ENCODE peak calls at places on chromosomes 3 and 15, in seven cellular contexts. B is astrocyte of the spinal cord, G is fibroblast of lung, Y is adrenal gland, D is GM06990, T is B cell, J is WERI-Rb-1. V is an unnamed sample.

GRCh38 chr15:80695911-80696651 is 971 bp downstream of the ABHD17C start:
- DNase-seq in G (peak), B (peak), J (no peak), T (no peak), D (peak), Y (peak), V (no peak)

GRCh38 chr3:194496217-194496881 is 9.5 kb upstream of the ATP13A3 start:
- DNase-seq in J (no peak), D (no peak), G (no peak), B (no peak), T (no peak), Y (no peak), V (no peak)

GRCh38 chr3:75906555-75907112 is 121.3 kb upstream of the ZNF717 start:
- DNase-seq in J (peak), T (no peak), G (peak), B (peak), Y (no peak), D (no peak), V (no peak)

GRCh38 chr15:35657679-35658201 is 111.8 kb upstream of the DPH6 start:
- DNase-seq in T (no peak), J (no peak), D (no peak), B (peak), G (peak), Y (no peak), V (no peak)

GRCh38 chr3:17078885-17079465 is 194.2 kb downstream of the PLCL2 start:
- DNase-seq in D (no peak), G (no peak), T (no peak), J (no peak), B (no peak), Y (no peak), V (no peak)

GRCh38 chr15:92025717-92026270 is 172.3 kb downstream of the SLCO3A1 start:
- DNase-seq in J (no peak), T (no peak), B (no peak), D (no peak), Y (no peak), G (no peak), V (no peak)

GRCh38 chr3:104629038-104629437 is 737.7 kb upstream of the ALCAM start:
- DNase-seq in B (peak), D (no peak), J (no peak), T (no peak), Y (no peak), G (peak), V (no peak)

GRCh38 chr3:15291589-15292541 is 40.5 kb downstream of the SH3BP5 start:
- DNase-seq in D (peak), Y (no peak), J (no peak), B (no peak), G (peak), T (peak), V (peak)

GRCh38 chr15:80925597-80926059 is 64.0 kb downstream of the MESD start:
- DNase-seq in B (peak), D (no peak), T (no peak), Y (no peak), J (no peak), G (peak), V (no peak)

GRCh38 chr3:164451083-164451910 is 627.0 kb downstream of the SI start:
- DNase-seq in B (no peak), T (no peak), J (no peak), D (no peak), Y (no peak), G (no peak), V (no peak)

GRCh38 chr3:31960793-31961431 is 20.1 kb downstream of the OSBPL10 start:
- DNase-seq in B (peak), D (no peak), T (no peak), Y (no peak), G (peak), J (no peak), V (no peak)

GRCh38 chr15:65829150-65829764 is 37.2 kb upstream of the DENND4A start:
- DNase-seq in G (peak), D (no peak), B (peak), T (no peak), J (peak), Y (no peak), V (no peak)

GRCh38 chr3:58660998-58661397 is 5.6 kb downstream of the FAM3D start:
- DNase-seq in D (no peak), Y (no peak), B (no peak), T (no peak), G (no peak), J (no peak), V (no peak)

GRCh38 chr3:72547183-72547582 is 301.1 kb downstream of the SHQ1 start:
- DNase-seq in J (no peak), Y (peak), T (no peak), B (no peak), G (no peak), D (no peak), V (no peak)

GRCh38 chr3:129650256-129650872 is 43.9 kb upstream of the PLXND1 start:
- DNase-seq in G (peak), B (peak), D (no peak), T (peak), J (peak), Y (peak), V (peak)

GRCh38 chr3:129039271-129040038 is 21.1 kb upstream of the GP9 start:
- DNase-seq in T (no peak), J (no peak), D (no peak), B (no peak), Y (peak), G (no peak), V (no peak)

DNA sequence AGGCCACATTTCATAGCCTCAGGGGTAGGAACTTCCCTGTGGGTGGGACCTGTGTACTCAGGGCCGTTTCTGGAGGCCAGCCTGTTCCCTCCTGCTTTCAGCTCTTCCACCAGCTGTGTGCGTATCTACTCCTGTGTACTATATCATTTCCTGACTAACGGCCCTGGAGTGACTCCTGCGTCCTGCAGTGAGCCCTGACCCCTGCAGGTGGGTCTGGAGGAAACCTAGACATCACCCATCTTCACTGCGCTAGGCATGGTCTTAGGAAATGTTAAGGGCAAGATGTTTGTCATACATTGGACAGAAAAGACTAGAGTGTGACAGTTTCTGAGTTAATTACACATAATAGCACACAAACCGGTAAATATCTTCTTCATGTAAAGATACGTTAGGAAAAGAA is 297.3 kb downstream of the GABRB3 start:
- DNase-seq in G (no peak), J (peak), B (no peak), D (no peak), T (no peak), Y (no peak), V (no peak)
- TF ChIP-seq CTCF in G (no peak), J (peak), B (no peak), D (no peak), T (no peak), Y (no peak), V (no peak)

GRCh38 chr15:60797444-60798040 is 318.6 kb upstream of the ICE2 start:
- DNase-seq in B (no peak), G (peak), J (no peak), Y (no peak), T (no peak), D (no peak), V (no peak)

GRCh38 chr15:60801336-60801735 is 322.4 kb upstream of the ICE2 start:
- DNase-seq in G (no peak), D (no peak), T (no peak), J (no peak), B (no peak), Y (no peak), V (no peak)

GRCh38 chr15:60799885-60800728 is 321.2 kb upstream of the ICE2 start:
- DNase-seq in T (no peak), B (peak), Y (no peak), J (no peak), D (no peak), G (peak), V (no peak)

GRCh38 chr15:60800729-60801072 is 321.8 kb upstream of the ICE2 start:
- DNase-seq in G (no peak), T (no peak), D (no peak), J (no peak), B (no peak), Y (no peak), V (no peak)

DNA sequence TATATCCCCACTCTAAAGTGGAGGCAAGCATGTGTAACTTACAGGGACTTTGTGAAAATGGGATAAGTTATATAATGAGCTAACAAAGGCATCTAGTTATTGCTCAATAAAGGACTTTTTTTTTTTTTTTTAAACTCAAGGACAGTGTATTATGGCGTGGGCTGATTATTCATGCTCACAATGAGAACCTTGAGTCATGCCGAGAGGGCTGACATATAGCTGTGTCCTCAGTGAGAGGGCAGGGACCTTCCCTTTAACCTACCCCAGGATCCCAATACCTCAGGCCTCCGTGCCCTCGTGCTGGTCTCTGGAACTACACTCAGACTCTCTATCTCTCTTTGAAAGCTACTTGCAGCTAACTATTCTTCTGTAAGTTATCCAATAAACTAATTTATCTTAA is 319.9 kb upstream of the ICE2 start:
- DNase-seq in B (peak), D (peak), T (no peak), Y (peak), G (peak), J (no peak), V (no peak)
- TF ChIP-seq CTCF in B (no peak), D (no peak), T (no peak), Y (no peak), G (no peak), J (no peak), V (no peak)

GRCh38 chr15:64213646-64214045 is 50.8 kb upstream of the PPIB start:
- DNase-seq in T (no peak), B (no peak), D (no peak), J (no peak), Y (no peak), G (peak), V (no peak)
- TF ChIP-seq CTCF in T (no peak), B (no peak), D (no peak), J (no peak), Y (no peak), G (no peak), V (no peak)

GRCh38 chr15:74746389-74746788 is 2.3 kb upstream of the CYP1A2 start:
- DNase-seq in J (no peak), G (no peak), D (no peak), T (no peak), Y (no peak), B (no peak), V (no peak)

DNA sequence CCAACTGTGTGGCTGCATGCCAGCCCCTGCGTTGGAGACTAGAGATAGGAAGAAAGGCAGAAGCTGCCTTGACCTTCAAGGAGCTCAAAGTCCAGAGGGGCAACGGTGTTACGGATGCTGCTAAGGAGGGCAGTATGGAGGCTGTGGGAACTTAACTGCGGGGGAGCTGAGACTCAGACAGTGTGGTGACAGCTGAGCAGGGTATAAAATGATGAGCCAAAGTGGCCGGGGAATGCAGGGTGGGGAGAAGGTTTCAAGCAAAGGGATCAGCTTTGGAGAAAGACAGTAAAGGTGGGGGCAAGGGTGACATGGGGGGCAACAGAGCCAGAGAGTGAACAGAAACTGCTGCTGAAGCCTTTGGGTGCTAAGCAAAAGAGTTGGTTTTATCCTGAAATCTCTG is 6.2 kb upstream of the CYP1A2 start:
- DNase-seq in Y (no peak), D (no peak), J (no peak), G (no peak), T (no peak), B (no peak), V (no peak)
- TF ChIP-seq CTCF in Y (no peak), D (no peak), J (no peak), G (no peak), T (no peak), B (no peak), V (no peak)

GRCh38 chr15:52218816-52219215 is 27.6 kb upstream of the GNB5 start:
- DNase-seq in Y (no peak), B (no peak), T (no peak), J (no peak), D (no peak), G (no peak), V (no peak)

GRCh38 chr15:52220896-52221660 is 29.9 kb upstream of the GNB5 start:
- DNase-seq in T (no peak), Y (no peak), G (no peak), J (no peak), D (no peak), B (no peak), V (no peak)

GRCh38 chr15:52220251-52220650 is 29.1 kb upstream of the GNB5 start:
- DNase-seq in G (no peak), Y (no peak), J (no peak), T (no peak), D (no peak), B (no peak), V (no peak)

GRCh38 chr15:52214553-52214952 is 23.4 kb upstream of the GNB5 start:
- DNase-seq in D (no peak), T (no peak), Y (no peak), J (no peak), B (no peak), G (no peak), V (no peak)

DNA sequence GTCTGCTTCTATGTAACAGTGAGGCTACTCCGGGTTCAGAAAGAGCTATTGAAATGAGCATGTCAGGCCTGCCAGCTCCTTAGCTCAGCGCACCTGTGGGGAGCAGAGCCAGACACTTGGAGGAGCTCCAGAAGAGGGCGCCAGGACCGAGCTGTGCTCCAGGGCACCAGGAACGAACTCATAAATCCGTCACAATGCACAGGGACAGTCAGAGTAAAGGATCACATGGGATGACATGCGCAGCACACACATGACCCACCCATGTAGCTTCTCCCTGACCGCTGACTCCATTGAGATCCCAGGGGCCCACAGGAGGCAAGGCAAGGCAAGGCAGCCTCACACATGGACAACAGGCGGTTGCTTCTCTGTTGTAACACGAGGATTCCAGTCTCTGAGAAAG is 26.0 kb upstream of the GNB5 start:
- DNase-seq in J (peak), Y (no peak), T (no peak), B (no peak), D (peak), G (no peak), V (no peak)
- TF ChIP-seq CTCF in J (peak), Y (no peak), T (peak), B (no peak), D (peak), G (no peak), V (no peak)

GRCh38 chr15:100172356-100173024 is 169.3 kb downstream of the ADAMTS17 start:
- DNase-seq in D (no peak), Y (no peak), J (no peak), G (no peak), T (no peak), B (no peak), V (no peak)
- TF ChIP-seq CTCF in D (no peak), Y (no peak), J (no peak), G (no peak), T (no peak), B (no peak), V (no peak)

DNA sequence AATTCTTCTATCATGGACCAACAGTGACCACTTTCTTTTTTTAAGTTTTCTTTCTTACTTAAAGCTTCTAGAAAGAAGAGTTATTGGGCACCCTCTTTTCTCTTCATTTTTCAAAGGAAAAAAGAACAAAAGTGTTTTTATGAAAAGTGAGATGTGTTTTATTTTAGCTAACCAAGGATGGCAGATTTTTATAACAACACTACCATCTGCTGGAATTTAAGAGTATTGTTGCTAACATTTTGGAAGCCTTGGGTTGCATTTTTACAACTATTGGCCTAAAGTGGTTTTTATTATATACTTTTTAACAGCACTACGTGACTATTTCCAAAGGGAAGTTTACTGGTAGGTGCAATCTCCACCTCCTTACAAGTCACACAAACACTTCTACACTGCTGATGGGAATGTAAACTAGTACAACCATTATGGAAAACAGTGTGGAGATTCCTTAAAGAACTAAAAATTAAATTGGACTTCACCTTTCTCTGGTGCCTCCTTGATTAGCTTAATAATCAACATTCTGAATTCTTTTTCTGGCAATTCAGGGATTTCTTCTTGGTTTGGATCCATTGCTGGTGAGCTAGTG is 237.7 kb upstream of the AGTR1 start:
- DNase-seq in J (no peak), T (no peak), B (peak), G (no peak), D (no peak), Y (no peak), V (no peak)
- TF ChIP-seq CTCF in J (no peak), T (no peak), B (peak), G (peak), D (peak), Y (peak), V (no peak)

V was measured in natural killer cell.